ENCODE peak calls at places on chromosomes 13 and 19, in four cellular contexts. H, R, M and N are unnamed samples.

GRCh38 chr19:21098291-21098690 is 16.3 kb downstream of the ZNF714 start:
- DNase-seq in M (no peak), R (no peak), H (no peak), N (no peak)

GRCh38 chr19:17358395-17358794 is 18.7 kb downstream of the PLVAP start:
- DNase-seq in H (no peak), M (no peak), R (no peak), N (no peak)

GRCh38 chr13:43058318-43058674 is 34.9 kb downstream of the DNAJC15 start:
- DNase-seq in H (no peak), R (peak), M (no peak), N (peak)

GRCh38 chr19:31668916-31669315 is 319.7 kb upstream of the TSHZ3 start:
- DNase-seq in R (no peak), H (no peak), M (no peak), N (no peak)

GRCh38 chr19:39409886-39410619 is 2.4 kb upstream of the PLEKHG2 start:
- DNase-seq in M (peak), R (peak), H (no peak), N (no peak)

GRCh38 chr13:99228737-99229691 is 28.4 kb downstream of the UBAC2 start:
- DNase-seq in R (peak), H (peak), M (peak), N (no peak)

GRCh38 chr13:44903596-44903995 is 85.7 kb downstream of the NUFIP1 start:
- DNase-seq in R (no peak), H (no peak), M (no peak), N (no peak)

GRCh38 chr19:1857648-1858326 is 5.6 kb downstream of the KLF16 start:
- DNase-seq in R (no peak), H (no peak), M (peak), N (no peak)

GRCh38 chr13:73482556-73482955 is 423.8 kb downstream of the KLF5 start:
- DNase-seq in M (no peak), R (no peak), H (no peak), N (no peak)

GRCh38 chr13:48843630-48844380 is 131.9 kb upstream of the FNDC3A start:
- DNase-seq in H (no peak), R (no peak), M (peak), N (no peak)

GRCh38 chr13:48574036-48574796 is 41.3 kb upstream of the RCBTB2 start:
- DNase-seq in H (no peak), M (no peak), R (no peak), N (no peak)

GRCh38 chr13:99227909-99228688 is 27.4 kb downstream of the UBAC2 start:
- DNase-seq in R (no peak), H (no peak), M (no peak), N (no peak)

GRCh38 chr13:30881191-30881651 is 24.9 kb upstream of the MEDAG start:
- DNase-seq in R (no peak), H (no peak), M (no peak), N (no peak)

GRCh38 chr13:114147803-114148520 is 15.5 kb upstream of the RASA3 start:
- DNase-seq in M (no peak), R (no peak), H (no peak), N (no peak)

GRCh38 chr19:53945441-53945840 is 17.3 kb upstream of the CACNG8 start:
- DNase-seq in M (peak), R (no peak), H (no peak), N (peak)

GRCh38 chr13:32195713-32196112 is 119.5 kb downstream of the ZAR1L start:
- DNase-seq in H (no peak), M (no peak), R (peak), N (no peak)

GRCh38 chr19:5141278-5141925 is 172.5 kb downstream of the KDM4B start:
- DNase-seq in R (no peak), H (no peak), M (no peak), N (no peak)
- TF ChIP-seq SP1 in R (no peak), H (no peak), M (no peak), N (no peak)

DNA sequence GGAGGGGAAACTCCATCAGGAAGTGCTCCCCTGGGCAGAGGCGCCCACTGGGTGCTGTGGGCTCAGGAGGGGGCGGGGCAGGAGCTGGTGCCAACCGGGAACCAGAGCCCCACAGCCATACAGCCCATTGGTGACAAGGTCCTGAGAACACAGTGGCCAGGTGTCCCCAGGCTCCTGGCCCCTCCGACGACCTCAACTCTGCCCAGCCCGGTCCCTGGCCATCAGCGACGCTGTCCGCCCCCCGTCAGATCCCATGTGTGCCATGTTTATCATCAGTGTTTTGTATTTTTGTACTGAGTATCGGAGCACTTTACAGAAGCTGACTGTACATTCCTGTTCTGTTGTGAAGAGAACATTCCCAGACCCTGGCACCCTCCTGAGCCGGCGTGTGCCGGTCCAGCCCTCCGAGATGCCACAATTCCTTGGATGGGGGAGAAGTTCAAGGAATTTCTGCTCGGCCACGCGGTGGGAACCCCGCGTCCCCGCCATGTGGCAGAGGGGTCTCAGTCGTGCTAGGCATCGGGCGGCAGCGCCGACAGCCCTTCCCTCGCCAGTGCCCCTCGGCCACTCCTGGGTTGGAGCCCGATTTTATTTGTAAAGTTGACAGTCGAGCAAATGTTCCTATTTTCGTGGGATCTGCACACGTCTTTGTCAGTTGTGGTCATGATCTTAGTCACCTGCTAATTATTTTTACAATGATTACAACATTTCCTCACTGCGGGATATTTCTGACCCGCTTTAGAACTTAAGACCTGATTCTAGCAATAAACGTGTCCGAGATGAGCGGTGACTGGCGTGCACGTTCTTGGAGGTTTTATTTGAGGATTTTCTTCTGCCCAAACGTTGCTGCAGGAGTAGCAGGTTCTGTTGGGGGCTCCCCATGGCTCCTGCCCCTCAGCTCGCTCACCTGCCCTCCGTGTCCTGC is 16.9 kb downstream of the PEX11G start:
- DNase-seq in M (no peak), H (no peak), R (no peak), N (no peak)
- TF ChIP-seq TARDBP in M (no peak), H (no peak), R (no peak), N (no peak)

DNA sequence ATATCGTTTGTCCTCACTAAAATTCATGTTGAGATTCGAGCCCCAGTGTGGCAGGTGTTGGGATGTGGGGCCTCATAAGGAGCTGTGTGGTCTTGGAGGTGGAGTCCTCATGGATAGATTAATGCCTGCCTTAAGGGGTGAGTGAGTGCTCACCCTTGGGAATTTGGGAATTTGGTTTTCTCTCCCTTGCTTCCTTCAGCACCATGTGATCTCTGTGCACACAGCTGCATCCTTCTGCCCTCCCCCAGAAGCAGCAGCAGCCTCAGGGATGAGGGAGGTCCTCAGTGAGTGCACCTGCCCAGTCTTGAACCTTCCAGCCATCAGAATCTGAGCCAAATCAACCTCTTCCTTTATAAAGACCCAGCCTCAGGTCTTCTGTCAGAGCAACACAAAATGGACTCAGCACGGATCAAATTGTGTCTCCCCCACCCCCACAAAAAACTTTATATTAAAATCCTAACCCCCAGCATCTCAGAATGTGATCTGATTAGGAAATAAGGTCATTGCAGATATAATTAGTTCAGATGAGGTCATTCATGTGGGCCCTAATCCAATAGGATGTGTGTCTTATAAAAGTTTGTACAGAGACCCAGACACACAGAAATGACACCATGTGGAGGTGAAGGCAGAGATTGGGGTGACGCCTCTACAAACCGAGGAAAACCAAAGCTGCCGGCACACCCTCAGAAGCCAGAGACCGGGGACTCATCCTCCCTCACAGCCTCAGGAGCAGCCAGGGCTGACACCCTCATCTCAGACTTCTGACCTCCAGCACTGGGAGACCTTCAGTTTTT is 12.9 kb downstream of the CYTH2 start:
- DNase-seq in R (no peak), H (no peak), M (no peak), N (no peak)
- TF ChIP-seq SP1 in R (no peak), H (no peak), M (no peak), N (no peak)

GRCh38 chr19:46755077-46755852 is 9.0 kb upstream of the STRN4 start:
- DNase-seq in M (no peak), H (no peak), R (no peak), N (no peak)
- TF ChIP-seq TARDBP in M (no peak), H (no peak), R (no peak), N (no peak)

GRCh38 chr13:19959141-19959830 is 759 bp downstream of the ZMYM2 start:
- DNase-seq in R (peak), M (peak), H (no peak), N (peak)

GRCh38 chr13:19957320-19958118 is 1.0 kb upstream of the ZMYM2 start:
- DNase-seq in R (no peak), H (peak), M (no peak), N (peak)

GRCh38 chr13:19960673-19961015 is 2.1 kb downstream of the ZMYM2 start:
- DNase-seq in H (no peak), R (no peak), M (no peak), N (no peak)

GRCh38 chr13:19959831-19960672 is 1.5 kb downstream of the ZMYM2 start:
- DNase-seq in M (peak), R (peak), H (peak), N (peak)

DNA sequence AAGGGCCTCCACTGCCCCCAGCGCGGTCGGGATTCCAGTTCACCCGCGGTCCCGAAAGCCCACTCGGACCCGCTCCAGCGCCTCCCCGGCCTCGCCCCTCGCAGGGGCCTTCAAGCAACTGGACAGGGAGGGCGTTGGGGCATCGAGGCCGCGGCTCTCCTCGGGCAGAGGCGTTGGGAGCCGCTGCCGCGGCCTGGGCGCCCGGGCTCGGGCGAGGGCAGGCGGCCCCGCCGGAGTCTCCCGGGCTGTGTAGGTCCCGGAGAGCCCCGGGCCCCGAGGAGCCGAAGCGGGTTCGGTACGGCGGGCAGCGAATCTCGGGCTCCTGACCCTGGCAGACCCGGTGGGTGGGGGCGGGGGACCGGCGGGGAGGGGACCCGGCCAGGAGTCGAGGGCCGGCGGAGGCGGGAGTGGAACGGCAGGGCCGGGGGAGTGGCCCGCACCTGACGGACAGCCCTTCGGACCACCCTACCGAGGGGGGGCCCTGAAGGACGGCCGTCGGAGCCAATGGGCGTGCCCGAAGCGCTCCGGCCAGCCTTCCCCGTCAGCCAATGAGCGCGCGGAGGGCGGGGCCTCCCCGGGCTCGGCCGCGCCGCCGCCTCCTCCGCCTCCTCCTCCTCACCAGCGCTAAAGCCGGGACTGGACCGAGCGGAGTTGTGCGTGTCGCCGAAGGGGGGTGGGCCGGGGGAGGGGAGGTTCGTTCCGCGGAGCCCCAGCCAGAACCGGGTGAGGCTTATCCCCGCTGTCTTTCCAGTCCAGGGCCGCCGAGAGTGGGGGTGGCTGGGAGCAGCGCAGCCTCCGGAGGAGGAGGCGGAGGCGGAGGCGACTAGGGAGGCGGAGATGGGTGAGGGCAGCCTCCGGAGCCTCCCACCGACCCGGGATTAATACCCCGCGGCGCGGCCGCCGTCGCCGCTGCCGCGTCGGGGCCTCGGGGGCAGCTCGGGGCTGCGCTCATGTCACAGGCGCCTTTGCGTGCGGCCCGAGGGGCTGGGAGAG is at the start of gene ZMYM2:
- DNase-seq in H (peak), R (peak), M (peak), N (peak)
- TF ChIP-seq SP1 in H (peak), R (no peak), M (peak), N (peak)

DNA sequence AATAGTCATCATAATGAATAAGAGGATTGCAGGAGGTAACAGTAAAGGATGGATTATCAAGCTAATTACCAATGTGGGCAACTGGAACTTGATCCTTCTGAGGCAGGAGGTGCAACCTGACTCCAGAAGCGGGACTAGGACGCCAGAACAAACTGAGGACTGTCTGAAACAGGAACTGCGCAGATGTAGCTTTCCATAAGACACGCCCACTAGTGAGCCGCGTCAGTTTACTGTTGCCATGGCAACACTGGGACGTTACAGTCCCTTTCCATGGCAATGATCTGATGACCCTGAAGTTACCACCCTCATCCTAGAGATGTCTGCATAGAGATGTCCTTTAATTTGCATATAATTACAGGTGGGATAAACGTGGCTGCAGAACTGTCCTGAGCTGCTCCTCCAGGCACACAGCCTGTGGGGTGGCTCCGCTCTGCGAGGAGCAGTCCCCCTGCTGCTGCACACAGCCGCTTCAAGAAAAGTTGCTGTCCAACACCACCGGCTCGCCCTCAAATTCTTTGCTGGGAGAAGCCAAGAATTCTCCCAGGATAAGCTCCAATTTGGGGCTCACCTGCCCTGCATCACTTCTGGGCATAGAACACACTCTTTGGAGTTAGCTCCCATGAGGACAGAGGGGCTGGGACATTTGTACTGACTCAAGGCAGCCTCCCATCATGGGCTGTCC is 816.6 kb downstream of the UQCRFS1 start:
- DNase-seq in M (peak), R (no peak), H (no peak), N (no peak)
- TF ChIP-seq TARDBP in M (no peak), R (no peak), H (no peak), N (no peak)